ENCODE peak calls at places on chromosomes 2 and 18, in seven cellular contexts. One of them, this sample, is unnamed.

GRCh38 chr18:58449366-58449935 is 179.4 kb downstream of the ALPK2 start:
- DNase-seq in C1 segment of cervical spinal cord: no peak
- DNase-seq in glutamatergic neuron: no peak
- DNase-seq in H1: no peak
- DNase-seq in lung microvascular endothelial cell: no peak
- DNase-seq in A172: peak; percentile 11
- DNase-seq in NCI-H2081 treated with DMSO at 0.1 percent for 48 hours: no peak
- DNase-seq in this sample: no peak

GRCh38 chr2:152571035-152571766 is 146.1 kb downstream of the PRPF40A start:
- DNase-seq in A172: no peak
- DNase-seq in C1 segment of cervical spinal cord: no peak
- DNase-seq in NCI-H2081 treated with DMSO at 0.1 percent for 48 hours: no peak
- DNase-seq in H1: no peak
- DNase-seq in glutamatergic neuron: no peak
- DNase-seq in lung microvascular endothelial cell: no peak
- DNase-seq in this sample: no peak

GRCh38 chr2:120736202-120736954 is 710 bp downstream of the GLI2 start:
- DNase-seq in glutamatergic neuron: no peak
- DNase-seq in C1 segment of cervical spinal cord: no peak
- DNase-seq in H1: peak; percentile 64
- DNase-seq in lung microvascular endothelial cell: no peak
- DNase-seq in NCI-H2081 treated with DMSO at 0.1 percent for 48 hours: no peak
- DNase-seq in A172: no peak
- DNase-seq in this sample: no peak

GRCh38 chr2:26609839-26610277 is 31.3 kb downstream of the CIB4 start:
- DNase-seq in lung microvascular endothelial cell: no peak
- DNase-seq in C1 segment of cervical spinal cord: no peak
- DNase-seq in A172: no peak
- DNase-seq in NCI-H2081 treated with DMSO at 0.1 percent for 48 hours: no peak
- DNase-seq in glutamatergic neuron: no peak
- DNase-seq in H1: peak; percentile 44
- DNase-seq in this sample: no peak

GRCh38 chr2:153408708-153409107 is 69.9 kb downstream of the RPRM start:
- DNase-seq in glutamatergic neuron: no peak
- DNase-seq in NCI-H2081 treated with DMSO at 0.1 percent for 48 hours: no peak
- DNase-seq in C1 segment of cervical spinal cord: no peak
- DNase-seq in A172: peak; percentile 67
- DNase-seq in lung microvascular endothelial cell: no peak
- DNase-seq in H1: no peak
- DNase-seq in this sample: no peak

GRCh38 chr18:63197246-63197791 is 122.2 kb downstream of the BCL2 start:
- DNase-seq in A172: no peak
- DNase-seq in lung microvascular endothelial cell: no peak
- DNase-seq in glutamatergic neuron: no peak
- DNase-seq in H1: no peak
- DNase-seq in NCI-H2081 treated with DMSO at 0.1 percent for 48 hours: no peak
- DNase-seq in C1 segment of cervical spinal cord: no peak
- DNase-seq in this sample: no peak

GRCh38 chr18:35247412-35248249 is 6.8 kb downstream of the ZNF397 start:
- DNase-seq in C1 segment of cervical spinal cord: no peak
- DNase-seq in H1: no peak
- DNase-seq in NCI-H2081 treated with DMSO at 0.1 percent for 48 hours: no peak
- DNase-seq in A172: no peak
- DNase-seq in lung microvascular endothelial cell: no peak
- DNase-seq in glutamatergic neuron: no peak
- DNase-seq in this sample: no peak

GRCh38 chr2:214808961-214809750 is at the start of gene BARD1:
- DNase-seq in lung microvascular endothelial cell: peak; percentile 40
- DNase-seq in glutamatergic neuron: peak; percentile 54
- DNase-seq in C1 segment of cervical spinal cord: no peak
- DNase-seq in NCI-H2081 treated with DMSO at 0.1 percent for 48 hours: no peak
- DNase-seq in H1: peak; percentile 57
- DNase-seq in A172: peak; percentile 68
- DNase-seq in this sample: no peak

GRCh38 chr2:40355451-40355850 is 96.4 kb downstream of the SLC8A1 start:
- DNase-seq in NCI-H2081 treated with DMSO at 0.1 percent for 48 hours: no peak
- DNase-seq in A172: no peak
- DNase-seq in H1: no peak
- DNase-seq in glutamatergic neuron: no peak
- DNase-seq in C1 segment of cervical spinal cord: no peak
- DNase-seq in lung microvascular endothelial cell: no peak
- DNase-seq in this sample: no peak

GRCh38 chr2:76958749-76959148 is 563.4 kb downstream of the LRRTM4 start:
- DNase-seq in NCI-H2081 treated with DMSO at 0.1 percent for 48 hours: no peak
- DNase-seq in H1: peak; percentile 53
- DNase-seq in lung microvascular endothelial cell: no peak
- DNase-seq in A172: peak; percentile 14
- DNase-seq in C1 segment of cervical spinal cord: no peak
- DNase-seq in glutamatergic neuron: no peak
- DNase-seq in this sample: no peak

GRCh38 chr2:159484537-159484936 is 131.8 kb downstream of the BAZ2B start:
- DNase-seq in A172: no peak
- DNase-seq in NCI-H2081 treated with DMSO at 0.1 percent for 48 hours: peak; percentile 78
- DNase-seq in glutamatergic neuron: no peak
- DNase-seq in lung microvascular endothelial cell: no peak
- DNase-seq in H1: no peak
- DNase-seq in C1 segment of cervical spinal cord: no peak
- DNase-seq in this sample: no peak

GRCh38 chr18:75364512-75364911 is 63.0 kb downstream of the SMIM21 start:
- DNase-seq in NCI-H2081 treated with DMSO at 0.1 percent for 48 hours: no peak
- DNase-seq in glutamatergic neuron: no peak
- DNase-seq in C1 segment of cervical spinal cord: no peak
- DNase-seq in H1: no peak
- DNase-seq in A172: no peak
- DNase-seq in lung microvascular endothelial cell: no peak
- DNase-seq in this sample: no peak

GRCh38 chr2:79638410-79638809 is 125.6 kb downstream of the CTNNA2 start:
- DNase-seq in glutamatergic neuron: no peak
- DNase-seq in C1 segment of cervical spinal cord: no peak
- DNase-seq in NCI-H2081 treated with DMSO at 0.1 percent for 48 hours: peak; percentile 4
- DNase-seq in A172: peak; percentile 3
- DNase-seq in lung microvascular endothelial cell: no peak
- DNase-seq in H1: no peak
- DNase-seq in this sample: no peak

GRCh38 chr2:187749804-187750431 is 195.7 kb upstream of the TFPI start:
- DNase-seq in lung microvascular endothelial cell: no peak
- DNase-seq in glutamatergic neuron: no peak
- DNase-seq in H1: no peak
- DNase-seq in NCI-H2081 treated with DMSO at 0.1 percent for 48 hours: no peak
- DNase-seq in A172: no peak
- DNase-seq in C1 segment of cervical spinal cord: no peak
- DNase-seq in this sample: no peak

GRCh38 chr18:74171910-74172606 is 23.7 kb downstream of the TIMM21 start:
- DNase-seq in lung microvascular endothelial cell: no peak
- DNase-seq in glutamatergic neuron: no peak
- DNase-seq in NCI-H2081 treated with DMSO at 0.1 percent for 48 hours: no peak
- DNase-seq in C1 segment of cervical spinal cord: no peak
- DNase-seq in A172: no peak
- DNase-seq in H1: no peak
- DNase-seq in this sample: no peak

GRCh38 chr2:197391220-197391717 is 43.6 kb downstream of the SF3B1 start:
- DNase-seq in A172: no peak
- DNase-seq in glutamatergic neuron: no peak
- DNase-seq in C1 segment of cervical spinal cord: no peak
- DNase-seq in lung microvascular endothelial cell: no peak
- DNase-seq in H1: no peak
- DNase-seq in NCI-H2081 treated with DMSO at 0.1 percent for 48 hours: no peak
- DNase-seq in this sample: no peak

GRCh38 chr2:70974592-70974991 is 3.8 kb upstream of the ANKRD53 start:
- DNase-seq in lung microvascular endothelial cell: no peak
- DNase-seq in A172: no peak
- DNase-seq in NCI-H2081 treated with DMSO at 0.1 percent for 48 hours: no peak
- DNase-seq in C1 segment of cervical spinal cord: no peak
- DNase-seq in H1: peak; percentile 17
- DNase-seq in glutamatergic neuron: no peak
- DNase-seq in this sample: no peak

GRCh38 chr2:236557894-236558532 is 11.6 kb upstream of the ACKR3 start:
- DNase-seq in NCI-H2081 treated with DMSO at 0.1 percent for 48 hours: no peak
- DNase-seq in lung microvascular endothelial cell: no peak
- DNase-seq in H1: no peak
- DNase-seq in A172: no peak
- DNase-seq in glutamatergic neuron: no peak
- DNase-seq in C1 segment of cervical spinal cord: no peak
- DNase-seq in this sample: no peak